ENCODE peak calls at places on chromosomes 4 and X, in four cellular contexts. X is dorsolateral prefrontal cortex, S is PC-3, W is fibroblast of lung. G is an unnamed sample.

GRCh38 chr4:10179957-10180602 is 63.5 kb upstream of the WDR1 start:
- DNase-seq in S (no peak), X (no peak), W (no peak), G (no peak)

GRCh38 chr4:53113433-53114215 is 251.5 kb downstream of the RASL11B start:
- DNase-seq in S (no peak), W (no peak), X (no peak), G (peak)

GRCh38 chrX:153626863-153627674 is 19.9 kb upstream of the DUSP9 start:
- DNase-seq in S (no peak), X (peak), W (no peak), G (no peak)

GRCh38 chr4:88010921-88011320 is 3.5 kb downstream of the PKD2 start:
- DNase-seq in W (peak), X (no peak), S (no peak), G (no peak)

GRCh38 chr4:2843023-2843908 is at the start of gene ADD1:
- DNase-seq in W (peak), X (peak), S (peak), G (peak)

GRCh38 chrX:41085883-41086626 is 810 bp downstream of the USP9X start:
- DNase-seq in S (peak), W (peak), X (peak), G (peak)

GRCh38 chr4:26028793-26029511 is 114.9 kb downstream of the SMIM20 start:
- DNase-seq in S (no peak), X (peak), W (peak), G (peak)

GRCh38 chr4:7650606-7651400 is 216.1 kb upstream of the PSAPL1 start:
- DNase-seq in S (peak), X (no peak), W (peak), G (no peak)

GRCh38 chr4:182492456-182492855 is 249.3 kb downstream of the TENM3 start:
- DNase-seq in W (peak), X (no peak), S (no peak), G (no peak)

GRCh38 chr4:180823116-180823515 is 1420.1 kb upstream of the TENM3 start:
- DNase-seq in X (no peak), S (no peak), W (peak), G (no peak)

GRCh38 chrX:142214081-142214480 is 9.0 kb upstream of the MAGEC2 start:
- DNase-seq in W (no peak), S (no peak), X (no peak), G (peak)

GRCh38 chrX:111402378-111402777 is 9.6 kb downstream of the DCX start:
- DNase-seq in W (no peak), S (no peak), X (no peak), G (no peak)

GRCh38 chr4:30605616-30606015 is 114.6 kb upstream of the PCDH7 start:
- DNase-seq in S (no peak), X (no peak), W (peak), G (no peak)

GRCh38 chrX:132041016-132041415 is 17.9 kb downstream of the STK26 start:
- DNase-seq in W (peak), X (no peak), S (peak), G (peak)

GRCh38 chr4:10303291-10303690 is 153.9 kb downstream of the ZNF518B start:
- DNase-seq in S (no peak), X (no peak), W (no peak), G (no peak)

GRCh38 chr4:124804584-124804983 is 92.1 kb upstream of the ANKRD50 start:
- DNase-seq in X (no peak), W (peak), S (no peak), G (no peak)

GRCh38 chrX:20507901-20508620 is 241.4 kb upstream of the RPS6KA3 start:
- DNase-seq in X (no peak), S (peak), W (no peak), G (peak)

GRCh38 chr4:93764647-93765246 is 63.8 kb upstream of the ATOH1 start:
- DNase-seq in W (peak), X (no peak), S (peak), G (peak)

GRCh38 chr4:101944649-101945048 is 154.1 kb downstream of the BANK1 start:
- DNase-seq in W (peak), X (no peak), S (peak), G (peak)

GRCh38 chr4:147704846-147705245 is 20.9 kb upstream of the PRMT9 start:
- DNase-seq in S (no peak), W (no peak), X (no peak), G (no peak)

GRCh38 chr4:41413670-41414069 is 124.3 kb upstream of the LIMCH1 start:
- DNase-seq in W (peak), S (peak), X (no peak), G (no peak)

GRCh38 chr4:69999420-69999819 is 3.7 kb downstream of the STATH start:
- DNase-seq in S (peak), X (no peak), W (peak), G (peak)

GRCh38 chrX:105475801-105476200 is 255.3 kb upstream of the TEX13A start:
- DNase-seq in W (no peak), X (no peak), S (peak), G (peak)

GRCh38 chr4:177163532-177163931 is 146.1 kb upstream of the NEIL3 start:
- DNase-seq in W (peak), X (no peak), S (no peak), G (no peak)

GRCh38 chrX:83160096-83160495 is 348.0 kb upstream of the POU3F4 start:
- DNase-seq in S (no peak), X (no peak), W (no peak), G (no peak)

GRCh38 chr4:63717384-63717783 is 691.9 kb downstream of the TECRL start:
- DNase-seq in W (no peak), S (peak), X (no peak), G (peak)

GRCh38 chr4:75995727-75996126 is 5.0 kb upstream of the SDAD1 start:
- DNase-seq in W (peak), S (peak), X (no peak), G (peak)

DNA sequence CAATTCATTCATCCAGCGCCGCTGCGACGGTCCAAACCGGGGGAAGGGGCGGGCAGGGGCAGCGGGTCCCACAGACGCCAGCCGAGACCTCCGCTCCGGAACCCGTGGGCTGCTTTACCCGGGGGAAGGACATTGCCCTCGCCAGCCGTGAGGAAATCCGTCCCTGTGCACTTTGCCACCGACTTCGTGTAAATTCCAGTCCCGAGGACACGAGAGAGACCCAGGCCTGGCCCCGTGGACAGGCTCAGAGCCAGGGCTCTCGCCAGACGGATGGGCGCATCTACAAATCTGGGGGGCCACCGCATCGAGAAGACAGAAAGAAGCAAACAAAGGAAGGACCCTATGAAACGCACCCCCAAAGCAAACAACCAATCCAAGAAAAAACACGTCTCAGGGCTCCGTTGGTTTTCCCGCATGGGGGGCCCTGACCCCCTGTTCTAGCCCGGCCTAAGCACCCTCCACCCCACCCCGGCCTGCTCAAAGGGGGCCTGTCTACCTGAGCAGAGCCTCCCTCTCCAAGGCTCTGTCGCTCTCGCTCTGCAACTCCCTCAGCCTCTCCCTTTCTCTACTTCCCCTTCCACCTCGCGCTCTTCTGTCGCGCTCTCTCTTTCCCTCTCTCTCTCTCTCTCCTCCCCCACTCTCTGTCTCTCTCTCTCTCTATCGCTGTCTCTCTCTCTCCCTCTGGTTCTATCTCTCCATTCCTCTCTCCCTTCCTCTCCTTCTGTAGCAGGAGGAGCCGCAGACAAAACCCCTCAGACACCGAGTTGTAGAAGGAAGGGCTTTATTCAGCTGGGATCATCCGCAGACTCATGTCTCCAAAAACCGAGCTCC is 11.3 kb downstream of the FRG2 start:
- DNase-seq in X (no peak), W (no peak), S (no peak), G (no peak)
- H3K4me3 ChIP-seq in X (no peak), W (no peak), S (no peak), G (no peak)

DNA sequence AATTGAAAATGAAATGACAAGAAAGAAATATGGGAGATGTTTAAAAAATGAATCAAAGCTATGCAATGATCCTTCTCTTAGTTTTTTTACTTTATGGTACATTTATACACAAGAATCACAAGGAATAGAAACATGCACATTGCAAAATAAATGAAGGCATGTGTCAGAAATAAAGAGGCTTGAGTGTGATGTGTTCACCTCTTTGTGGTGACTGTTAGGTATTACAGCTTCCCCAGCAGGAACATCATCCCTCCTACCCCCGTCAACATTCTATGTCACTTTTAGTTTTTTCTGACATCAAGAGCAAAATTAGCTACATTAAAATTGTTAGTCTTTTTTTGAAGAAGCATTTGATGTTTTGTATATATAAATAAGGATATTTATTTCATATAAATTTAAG is 214.8 kb downstream of the SLC4A4 start:
- DNase-seq in X (no peak), S (peak), W (peak), G (peak)
- TF ChIP-seq CTCF in X (peak), S (peak), W (peak), G (peak)

GRCh38 chr4:140240237-140240636 is 86.3 kb upstream of the MAML3 start:
- DNase-seq in W (no peak), X (no peak), S (no peak), G (no peak)

GRCh38 chr4:140236649-140237160 is 82.7 kb upstream of the MAML3 start:
- DNase-seq in S (no peak), W (peak), X (no peak), G (no peak)

GRCh38 chr4:140237616-140238352 is 83.8 kb upstream of the MAML3 start:
- DNase-seq in X (peak), S (no peak), W (peak), G (peak)

GRCh38 chr4:140239311-140239710 is 85.3 kb upstream of the MAML3 start:
- DNase-seq in W (no peak), X (no peak), S (no peak), G (no peak)

GRCh38 chr4:140238353-140239041 is 84.5 kb upstream of the MAML3 start:
- DNase-seq in X (peak), S (no peak), W (peak), G (peak)
- H3K4me3 ChIP-seq in X (peak), S (no peak), W (no peak), G (no peak)

GRCh38 chrX:25527596-25527995 is 511.8 kb upstream of the ARX start:
- DNase-seq in X (no peak), S (no peak), W (no peak), G (no peak)

GRCh38 chrX:25519258-25519657 is 503.5 kb upstream of the ARX start:
- DNase-seq in W (no peak), S (no peak), X (no peak), G (no peak)

GRCh38 chrX:25524150-25524549 is 508.4 kb upstream of the ARX start:
- DNase-seq in W (no peak), X (no peak), S (peak), G (peak)

DNA sequence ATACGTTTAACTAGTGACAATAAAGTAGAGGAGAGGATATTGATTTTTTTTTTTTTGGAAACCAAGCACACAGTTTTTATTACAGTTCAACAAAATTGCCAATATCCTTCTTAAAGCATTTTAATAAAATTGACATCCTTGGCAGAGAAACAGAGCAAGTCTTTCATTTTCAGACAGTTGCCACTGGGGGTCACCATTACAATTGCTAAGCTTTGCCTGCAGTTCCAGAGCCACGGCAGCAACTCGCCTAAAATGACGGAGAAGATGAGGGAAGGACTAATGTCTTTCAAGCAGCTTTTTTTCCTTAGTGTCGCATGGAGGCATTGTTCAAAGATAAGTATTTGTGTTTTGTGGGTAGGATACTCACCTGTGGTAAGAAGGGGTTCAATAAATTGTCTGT is 507.8 kb upstream of the ARX start:
- DNase-seq in X (peak), S (peak), W (peak), G (peak)
- TF ChIP-seq CTCF in X (peak), S (peak), W (peak), G (peak)

DNA sequence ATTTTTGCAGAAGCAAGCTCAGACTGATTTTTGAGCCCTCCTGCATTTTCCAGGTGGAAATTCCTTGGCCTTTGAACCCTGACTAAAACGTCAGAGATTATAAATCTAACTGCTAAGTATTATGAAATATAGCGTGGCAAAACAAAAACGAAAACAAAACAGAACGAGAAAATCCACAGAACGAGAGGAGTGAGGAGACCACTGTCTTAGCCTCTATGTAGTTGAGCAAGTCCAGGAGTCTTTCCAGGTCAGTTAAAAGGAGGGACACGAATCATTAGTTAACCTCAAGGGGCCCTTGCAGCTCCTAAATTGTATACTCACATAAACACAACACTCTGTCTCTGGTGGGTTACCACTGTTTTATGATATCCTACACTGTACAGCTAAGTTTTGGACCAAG is 80.2 kb downstream of the SYNPO2 start:
- DNase-seq in W (no peak), X (no peak), S (no peak), G (no peak)
- H3K4me3 ChIP-seq in W (no peak), X (no peak), S (no peak), G (no peak)

DNA sequence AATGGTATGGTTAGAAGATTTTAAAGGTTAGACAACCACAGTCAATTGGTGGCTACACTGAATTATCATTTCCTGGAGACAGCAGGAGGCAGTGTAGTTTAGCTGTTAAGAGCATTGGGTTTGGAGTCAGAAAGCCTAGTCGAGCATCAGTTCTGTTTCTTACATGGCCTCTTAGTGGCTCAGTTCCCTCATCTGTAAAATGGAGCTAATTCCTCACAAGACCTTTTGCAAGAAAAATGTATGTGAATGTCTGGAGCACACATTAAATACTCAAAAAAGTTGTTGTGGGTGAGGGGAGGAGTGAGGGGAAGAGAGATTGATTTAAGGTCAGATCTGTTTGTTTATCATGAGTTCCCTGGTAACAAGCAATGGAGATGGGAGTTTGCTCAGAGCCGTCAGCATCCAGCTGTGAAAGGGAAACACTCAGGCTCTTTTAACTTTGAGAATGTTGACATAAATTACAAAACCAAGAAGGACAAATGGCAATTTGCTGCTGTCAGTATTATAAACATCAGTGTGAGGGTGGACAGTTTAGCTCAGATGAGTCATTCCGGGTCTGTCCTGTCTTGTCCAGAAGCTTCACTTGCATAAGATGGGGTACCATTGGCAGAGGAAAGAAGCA is 98.2 kb upstream of the PGRMC2 start:
- DNase-seq in W (peak), S (peak), X (no peak), G (peak)
- TF ChIP-seq CTCF in W (peak), S (peak), X (no peak), G (peak)

GRCh38 chr4:44447563-44448504 is 775 bp downstream of the KCTD8 start:
- DNase-seq in W (peak), S (peak), X (peak), G (peak)
- H3K4me3 ChIP-seq in W (peak), S (peak), X (peak), G (peak)